ENCODE peak calls at places on chromosome 5, in seven cellular contexts. M is IMR-90, R is gastrocnemius medialis, J is mammary epithelial cell, Z is PC-3, F is uterus, E is heart left ventricle. G is an unnamed sample.

GRCh38 chr5:136516617-136517016 is 151.3 kb upstream of the TRPC7 start:
- DNase-seq in M (no peak), R (no peak), J (no peak), Z (no peak), F (no peak), E (no peak), G (no peak)

GRCh38 chr5:1380910-1381309 is 36.0 kb upstream of the CLPTM1L start:
- DNase-seq in M (no peak), R (no peak), J (no peak), Z (no peak), F (no peak), E (no peak), G (peak; percentile 21)

GRCh38 chr5:150527038-150527437 is 19.1 kb downstream of the NDST1 start:
- DNase-seq in M (no peak), R (no peak), J (peak; percentile 39), Z (no peak), F (no peak), E (no peak), G (no peak)

GRCh38 chr5:127938746-127939145 is 144.8 kb upstream of the SLC12A2 start:
- DNase-seq in M (no peak), R (no peak), J (no peak), Z (peak; percentile 47), F (no peak), E (no peak), G (no peak)

GRCh38 chr5:156641690-156642089 is 208.4 kb upstream of the PPP1R2B start:
- DNase-seq in M (peak; percentile 16), R (no peak), J (no peak), Z (no peak), F (no peak), E (no peak), G (no peak)

GRCh38 chr5:115888027-115888426 is 46.3 kb downstream of the AP3S1 start:
- DNase-seq in M (peak; percentile 54), R (no peak), J (no peak), Z (peak; percentile 54), F (no peak), E (no peak), G (no peak)

GRCh38 chr5:181100121-181101015 is 30.6 kb downstream of the OR2V1 start:
- DNase-seq in M (no peak), R (no peak), J (no peak), Z (no peak), F (no peak), E (no peak), G (peak; percentile 22)

GRCh38 chr5:13664377-13664776 is 280.1 kb downstream of the DNAH5 start:
- DNase-seq in M (peak; percentile 100), R (no peak), J (peak; percentile 93), Z (peak; percentile 96), F (no peak), E (no peak), G (no peak)

GRCh38 chr5:133709074-133709676 is 96.8 kb upstream of the FSTL4 start:
- DNase-seq in M (no peak), R (no peak), J (no peak), Z (no peak), F (no peak), E (no peak), G (no peak)

GRCh38 chr5:38163636-38164237 is 94.6 kb upstream of the EGFLAM start:
- DNase-seq in M (no peak), R (peak; percentile 18), J (peak; percentile 19), Z (no peak), F (no peak), E (no peak), G (no peak)

GRCh38 chr5:91381774-91382492 is 1.2 kb downstream of the ARRDC3 start:
- DNase-seq in M (peak; percentile 89), R (peak; percentile 74), J (peak; percentile 82), Z (peak; percentile 81), F (peak; percentile 73), E (peak; percentile 81), G (peak; percentile 74)

GRCh38 chr5:2801602-2802525 is 50.4 kb upstream of the IRX2 start:
- DNase-seq in M (no peak), R (no peak), J (no peak), Z (no peak), F (no peak), E (no peak), G (no peak)

GRCh38 chr5:95841914-95842812 is 19.6 kb upstream of the GLRX start:
- DNase-seq in M (peak; percentile 71), R (peak; percentile 73), J (peak; percentile 37), Z (no peak), F (peak; percentile 61), E (no peak), G (no peak)

GRCh38 chr5:100709771-100710170 is 174.6 kb downstream of the FAM174A start:
- DNase-seq in M (no peak), R (no peak), J (no peak), Z (no peak), F (no peak), E (no peak), G (no peak)

GRCh38 chr5:141933151-141933550 is 9.5 kb downstream of the DELE1 start:
- DNase-seq in M (no peak), R (no peak), J (no peak), Z (no peak), F (no peak), E (no peak), G (no peak)

GRCh38 chr5:111697881-111698757 is 58.9 kb downstream of the NREP start:
- DNase-seq in M (peak; percentile 42), R (no peak), J (no peak), Z (peak; percentile 18), F (no peak), E (no peak), G (no peak)

GRCh38 chr5:96565843-96566242 is 96.3 kb upstream of the CAST start:
- DNase-seq in M (peak; percentile 90), R (no peak), J (peak; percentile 76), Z (peak; percentile 58), F (no peak), E (no peak), G (no peak)

GRCh38 chr5:134784946-134785620 is 26.5 kb downstream of the DDX46 start:
- DNase-seq in M (peak; percentile 54), R (no peak), J (no peak), Z (no peak), F (no peak), E (no peak), G (no peak)

GRCh38 chr5:170536498-170536897 is 32.7 kb downstream of the KCNIP1 start:
- DNase-seq in M (no peak), R (no peak), J (no peak), Z (no peak), F (no peak), E (no peak), G (no peak)

GRCh38 chr5:127306036-127306435 is 15.4 kb downstream of the MEGF10 start:
- DNase-seq in M (no peak), R (no peak), J (no peak), Z (no peak), F (no peak), E (no peak), G (no peak)

GRCh38 chr5:77771452-77771851 is 4.7 kb downstream of the TBCA start:
- DNase-seq in M (no peak), R (no peak), J (no peak), Z (no peak), F (no peak), E (no peak), G (no peak)

GRCh38 chr5:77772729-77773128 is 3.4 kb downstream of the TBCA start:
- DNase-seq in M (no peak), R (no peak), J (no peak), Z (no peak), F (no peak), E (no peak), G (no peak)

GRCh38 chr5:77775773-77776605 is at the start of gene TBCA:
- DNase-seq in M (peak; percentile 91), R (peak; percentile 63), J (peak; percentile 88), Z (peak; percentile 88), F (peak; percentile 86), E (peak; percentile 90), G (peak; percentile 94)

GRCh38 chr5:77774981-77775772 is 962 bp downstream of the TBCA start:
- DNase-seq in M (no peak), R (peak; percentile 21), J (no peak), Z (peak; percentile 7), F (no peak), E (no peak), G (no peak)

DNA sequence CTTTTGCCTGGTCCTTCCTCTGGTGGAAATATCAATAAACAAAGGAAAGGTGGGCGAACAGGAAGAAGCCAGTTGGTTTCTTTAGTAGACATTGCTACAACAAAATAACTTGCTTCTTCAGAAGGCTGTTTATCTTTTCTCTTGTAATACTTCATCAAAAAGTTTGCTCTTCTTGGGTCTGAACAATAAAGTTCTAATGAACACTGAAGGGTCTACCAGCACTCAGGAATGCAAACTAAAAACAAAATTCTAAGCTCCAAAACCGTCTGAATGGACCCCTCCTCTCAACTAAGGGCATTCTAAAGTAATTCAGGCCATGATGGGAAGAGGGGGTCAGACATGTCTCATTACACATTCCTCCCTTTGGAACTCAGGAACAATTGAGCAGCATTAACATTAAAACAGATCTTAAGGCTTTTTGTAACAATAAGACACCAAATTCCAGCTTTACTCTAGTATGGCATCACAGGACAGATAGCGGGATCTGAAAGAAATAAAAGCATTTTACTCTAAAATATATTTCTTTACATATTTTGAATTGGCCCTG is 2.3 kb downstream of the TBCA start:
- DNase-seq in M (no peak), R (no peak), J (no peak), Z (no peak), F (no peak), E (no peak), G (no peak)
- H3K4me3 ChIP-seq in M (no peak overlapping the region), R (no peak overlapping the region), J (peak overlapping the region; percentile 4), Z (peak overlapping the region; percentile 84), F (no peak overlapping the region), E (no peak overlapping the region), G (no peak overlapping the region)

GRCh38 chr5:65570598-65571226 is 7.6 kb downstream of the PPWD1 start:
- DNase-seq in M (no peak), R (no peak), J (no peak), Z (no peak), F (no peak), E (no peak), G (no peak)
- H3K36me3 ChIP-seq in M (peaks cover 5% of the 10 kb centered on the region), R (peaks cover 20% of the 10 kb centered on the region), J (peaks cover 3% of the 10 kb centered on the region), Z (no peaks in the 10 kb centered on the region), F (no peaks in the 10 kb centered on the region), E (peaks cover 85% of the 10 kb centered on the region), G (peaks cover 1% of the 10 kb centered on the region)

GRCh38 chr5:117947836-117948235 is 1040.5 kb downstream of the DTWD2 start:
- DNase-seq in M (no peak), R (no peak), J (no peak), Z (no peak), F (no peak), E (no peak), G (no peak)
- TF ChIP-seq CTCF in M (no peak), R (no peak), J (no peak), Z (no peak), F (no peak), E (no peak), G (no peak)

DNA sequence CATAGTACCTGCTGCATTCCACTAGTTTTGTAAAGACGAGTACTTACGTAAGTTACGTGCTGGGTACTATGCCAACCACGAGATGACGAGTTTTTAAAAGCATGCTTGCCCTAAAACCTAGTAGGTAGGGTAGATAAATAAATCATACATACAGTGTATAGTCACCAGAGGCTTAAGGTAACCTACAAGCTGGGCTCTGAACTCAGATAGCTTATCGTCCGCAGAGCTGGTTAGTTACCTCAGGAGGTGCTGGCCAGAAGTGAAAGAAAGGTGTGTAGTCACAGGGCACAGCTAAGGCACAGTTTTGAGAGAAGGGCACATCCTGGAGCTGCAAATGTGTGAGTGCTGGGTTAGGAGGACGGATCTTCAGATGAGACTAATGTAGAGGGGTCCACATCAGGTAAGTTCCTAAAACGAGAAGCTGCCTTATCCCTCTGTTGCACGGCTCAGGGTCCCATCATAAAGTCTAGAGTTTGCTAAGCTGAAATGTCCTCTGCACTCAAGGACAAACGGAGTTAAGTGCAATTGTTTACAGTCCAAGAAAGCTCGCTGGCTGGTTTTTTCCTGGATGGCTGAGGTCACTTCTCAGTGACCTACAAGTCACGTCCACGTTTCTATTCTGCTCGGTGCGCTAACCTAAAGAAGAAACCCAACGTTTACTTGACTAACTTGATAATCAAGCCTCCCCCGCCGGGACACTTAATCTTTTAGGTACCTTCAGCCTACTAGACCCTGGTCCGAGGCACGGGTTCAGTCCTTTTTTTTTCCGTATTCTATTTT is 1.1 kb upstream of the SNX24 start:
- DNase-seq in M (no peak), R (no peak), J (no peak), Z (peak; percentile 61), F (peak; percentile 17), E (no peak), G (no peak)
- H3K4me3 ChIP-seq in M (peak overlapping the region; percentile 98), R (peak overlapping the region; percentile 88), J (peak overlapping the region; percentile 87), Z (peak overlapping the region; percentile 84), F (peak overlapping the region; percentile 100), E (peak overlapping the region; percentile 87), G (peak overlapping the region; percentile 93)

G was measured in Caco-2.